ENCODE peak calls at places on chromosomes 5 and 9, in five cellular contexts. B is B cell, F is mesothelial cell of epicardium, U is T47D, Q is EH. P is an unnamed sample.

GRCh38 chr5:56028708-56029107 is 33.9 kb upstream of the IL6ST start:
- DNase-seq in B (no peak), F (no peak), U (no peak), Q (no peak), P (no peak)

GRCh38 chr5:7246312-7246711 is 149.6 kb upstream of the ADCY2 start:
- DNase-seq in B (no peak), F (no peak), U (no peak), Q (no peak), P (no peak)

GRCh38 chr5:1545126-1545797 is 21.5 kb upstream of the LPCAT1 start:
- DNase-seq in B (no peak), F (no peak), U (no peak), Q (no peak), P (no peak)

GRCh38 chr5:134541736-134542376 is 16.4 kb downstream of the JADE2 start:
- DNase-seq in B (no peak), F (no peak), U (peak; percentile 31), Q (peak; percentile 65), P (no peak)

GRCh38 chr9:85425153-85425611 is 316.6 kb downstream of the AGTPBP1 start:
- DNase-seq in B (peak; percentile 5), F (peak; percentile 50), U (peak; percentile 13), Q (peak; percentile 45), P (peak; percentile 40)

GRCh38 chr5:94884294-94884693 is 265.8 kb downstream of the SLF1 start:
- DNase-seq in B (no peak), F (no peak), U (no peak), Q (no peak), P (no peak)

GRCh38 chr5:179852993-179853547 is 5.5 kb downstream of the MRNIP start:
- DNase-seq in B (peak; percentile 63), F (no peak), U (no peak), Q (no peak), P (no peak)

GRCh38 chr5:103505581-103506305 is 56.8 kb downstream of the NUDT12 start:
- DNase-seq in B (no peak), F (no peak), U (no peak), Q (peak; percentile 84), P (peak; percentile 94)

GRCh38 chr9:7879551-7880245 is 80.1 kb upstream of the DMAC1 start:
- DNase-seq in B (no peak), F (no peak), U (no peak), Q (no peak), P (no peak)

GRCh38 chr9:131045300-131046092 is 36.5 kb downstream of the LAMC3 start:
- DNase-seq in B (no peak), F (no peak), U (no peak), Q (peak; percentile 25), P (no peak)

GRCh38 chr9:97873410-97873809 is 20.4 kb downstream of the FOXE1 start:
- DNase-seq in B (no peak), F (no peak), U (no peak), Q (no peak), P (no peak)

GRCh38 chr5:148913985-148914421 is 87.6 kb downstream of the ADRB2 start:
- DNase-seq in B (no peak), F (no peak), U (no peak), Q (peak; percentile 97), P (peak; percentile 93)

GRCh38 chr5:123371575-123372179 is 51.5 kb downstream of the CEP120 start:
- DNase-seq in B (peak; percentile 43), F (peak; percentile 18), U (no peak), Q (peak; percentile 43), P (peak; percentile 10)

GRCh38 chr5:147072591-147072990 is 162.2 kb upstream of the STK32A start:
- DNase-seq in B (no peak), F (no peak), U (no peak), Q (no peak), P (no peak)

GRCh38 chr5:371811-372555 is 50.5 kb downstream of the AHRR start:
- DNase-seq in B (no peak), F (no peak), U (no peak), Q (peak; percentile 48), P (peak; percentile 40)

GRCh38 chr9:108967916-108968315 is 33.7 kb downstream of the ABITRAM start:
- DNase-seq in B (no peak), F (no peak), U (no peak), Q (no peak), P (no peak)

GRCh38 chr5:39713224-39713911 is 288.6 kb upstream of the DAB2 start:
- DNase-seq in B (no peak), F (no peak), U (no peak), Q (peak; percentile 21), P (peak; percentile 80)

GRCh38 chr9:122168356-122168755 is 8.6 kb downstream of the MORN5 start:
- DNase-seq in B (no peak), F (no peak), U (no peak), Q (peak; percentile 43), P (peak; percentile 35)

GRCh38 chr5:169939731-169940130 is 40.6 kb downstream of the INSYN2B start:
- DNase-seq in B (no peak), F (no peak), U (no peak), Q (no peak), P (no peak)

GRCh38 chr9:108511200-108511756 is 344.5 kb downstream of the ACTL7B start:
- DNase-seq in B (no peak), F (no peak), U (no peak), Q (peak; percentile 80), P (peak; percentile 96)

GRCh38 chr9:126614455-126615248 is 924 bp downstream of the LMX1B start:
- DNase-seq in B (peak; percentile 30), F (no peak), U (peak; percentile 80), Q (no peak), P (no peak)

GRCh38 chr9:33142531-33142930 is 24.6 kb downstream of the B4GALT1 start:
- DNase-seq in B (peak; percentile 68), F (no peak), U (no peak), Q (no peak), P (no peak)

GRCh38 chr5:80216753-80217596 is 38.9 kb downstream of the SERINC5 start:
- DNase-seq in B (no peak), F (no peak), U (no peak), Q (no peak), P (peak; percentile 36)

GRCh38 chr5:142281966-142282365 is 42.9 kb downstream of the SPRY4 start:
- DNase-seq in B (no peak), F (no peak), U (no peak), Q (peak; percentile 36), P (no peak)

GRCh38 chr5:139474815-139475791 is 4.3 kb downstream of the SMIM33 start:
- DNase-seq in B (no peak), F (no peak), U (no peak), Q (peak; percentile 84), P (peak; percentile 76)

GRCh38 chr9:124042168-124042775 is 30.7 kb downstream of the LHX2 start:
- DNase-seq in B (no peak), F (no peak), U (no peak), Q (no peak), P (no peak)

GRCh38 chr9:89319015-89319905 is 960 bp downstream of the SECISBP2 start:
- DNase-seq in B (no peak), F (no peak), U (no peak), Q (peak; percentile 27), P (no peak)

GRCh38 chr9:27582794-27583193 is 9.5 kb upstream of the C9orf72 start:
- DNase-seq in B (no peak), F (no peak), U (no peak), Q (no peak), P (no peak)

GRCh38 chr9:129309041-129309430 is 131.0 kb upstream of the IER5L start:
- DNase-seq in B (no peak), F (no peak), U (no peak), Q (no peak), P (no peak)

GRCh38 chr5:53355930-53356329 is 124.5 kb upstream of the FST start:
- DNase-seq in B (no peak), F (no peak), U (no peak), Q (peak; percentile 72), P (no peak)

GRCh38 chr9:126916909-126917308 is 2.3 kb downstream of the RALGPS1 start:
- DNase-seq in B (no peak), F (no peak), U (no peak), Q (no peak), P (no peak)

P was measured in AG10803.